ENCODE peak calls at places on chromosomes 6 and 20, in eight cellular contexts. L is uterus, D is sigmoid colon, N is astrocyte of the cerebellum, C is fibroblast of mammary gland, S is GM23338, E is AG04449, J is heart right ventricle. I is an unnamed sample.

GRCh38 chr6:157449610-157450009 is 68.6 kb downstream of the ZDHHC14 start:
- DNase-seq in C (no peak), N (no peak), E (no peak), L (no peak), S (no peak), D (no peak), J (no peak), I (no peak)

GRCh38 chr6:74114428-74114827 is 418.4 kb downstream of the CD109 start:
- DNase-seq in L (no peak), N (no peak), D (no peak), S (no peak), E (no peak), J (no peak), C (no peak), I (no peak)

GRCh38 chr6:37807656-37808055 is 11.9 kb upstream of the ZFAND3 start:
- DNase-seq in J (no peak), D (no peak), N (no peak), L (no peak), E (no peak), S (peak), C (no peak), I (no peak)

GRCh38 chr20:63889241-63890200 is 5.4 kb upstream of the DNAJC5 start:
- DNase-seq in L (no peak), D (no peak), S (no peak), J (no peak), C (peak), E (no peak), N (no peak), I (no peak)

GRCh38 chr6:79441222-79441621 is 96.0 kb downstream of the LCA5 start:
- DNase-seq in E (no peak), L (no peak), C (no peak), J (no peak), S (no peak), D (no peak), N (no peak), I (no peak)

GRCh38 chr6:163175301-163175700 is 239.2 kb upstream of the QKI start:
- DNase-seq in C (no peak), E (no peak), D (no peak), N (no peak), S (no peak), L (no peak), J (no peak), I (no peak)

GRCh38 chr6:105740946-105741605 is 338.2 kb upstream of the PREP start:
- DNase-seq in D (no peak), S (no peak), N (no peak), J (no peak), C (peak), L (peak), E (no peak), I (no peak)

GRCh38 chr20:61985096-61985495 is 80.6 kb downstream of the TAF4 start:
- DNase-seq in L (no peak), D (no peak), J (no peak), S (no peak), N (no peak), E (no peak), C (no peak), I (no peak)

GRCh38 chr20:9051508-9051907 is 17.4 kb upstream of the PLCB4 start:
- DNase-seq in L (no peak), N (peak), D (no peak), J (no peak), S (no peak), E (peak), C (peak), I (peak)

GRCh38 chr6:89843070-89843469 is 13.4 kb downstream of the CASP8AP2 start:
- DNase-seq in L (no peak), C (peak), E (no peak), D (no peak), S (no peak), N (no peak), J (no peak), I (no peak)

GRCh38 chr6:139029470-139030210 is 1.1 kb downstream of the ABRACL start:
- DNase-seq in N (no peak), C (peak), J (peak), S (peak), D (peak), E (no peak), L (peak), I (no peak)

GRCh38 chr6:13342414-13343019 is 14.2 kb upstream of the TBC1D7 start:
- DNase-seq in E (no peak), N (no peak), D (no peak), S (no peak), C (no peak), J (no peak), L (no peak), I (no peak)

GRCh38 chr6:130029163-130029562 is 10.8 kb downstream of the L3MBTL3 start:
- DNase-seq in N (no peak), L (no peak), D (no peak), S (no peak), J (no peak), E (no peak), C (no peak), I (no peak)

GRCh38 chr20:61712632-61713031 is 353.0 kb downstream of the TAF4 start:
- DNase-seq in D (no peak), C (no peak), E (no peak), S (no peak), N (no peak), L (no peak), J (no peak), I (no peak)

GRCh38 chr6:114543696-114544095 is 200.9 kb upstream of the HS3ST5 start:
- DNase-seq in N (no peak), L (no peak), C (no peak), S (peak), D (no peak), E (no peak), J (no peak), I (no peak)

GRCh38 chr20:9978395-9979004 is 56.3 kb upstream of the ANKEF1 start:
- DNase-seq in D (no peak), J (no peak), N (peak), S (peak), E (peak), C (peak), L (peak), I (peak)

GRCh38 chr20:18005170-18005989 is 36.6 kb downstream of the MGME1 start:
- DNase-seq in C (no peak), S (no peak), J (no peak), L (no peak), N (no peak), E (no peak), D (no peak), I (no peak)

GRCh38 chr20:23086056-23086551 is at the start of gene CD93:
- DNase-seq in S (peak), J (peak), C (no peak), D (no peak), E (no peak), N (no peak), L (peak), I (no peak)

GRCh38 chr20:7503501-7503900 is 436.8 kb downstream of the HAO1 start:
- DNase-seq in E (no peak), S (no peak), L (no peak), J (no peak), C (peak), D (no peak), N (no peak), I (no peak)

GRCh38 chr20:55701467-55701866 is 303.9 kb downstream of the CBLN4 start:
- DNase-seq in L (no peak), N (no peak), S (no peak), E (no peak), C (no peak), D (no peak), J (no peak), I (no peak)

GRCh38 chr6:63636516-63636968 is 940 bp downstream of the PHF3 start:
- DNase-seq in D (no peak), L (peak), J (peak), S (peak), C (peak), N (no peak), E (no peak), I (no peak)

GRCh38 chr20:1205802-1206201 is 2.5 kb downstream of the C20orf202 start:
- DNase-seq in D (no peak), E (no peak), L (no peak), C (no peak), J (no peak), S (no peak), N (no peak), I (no peak)

DNA sequence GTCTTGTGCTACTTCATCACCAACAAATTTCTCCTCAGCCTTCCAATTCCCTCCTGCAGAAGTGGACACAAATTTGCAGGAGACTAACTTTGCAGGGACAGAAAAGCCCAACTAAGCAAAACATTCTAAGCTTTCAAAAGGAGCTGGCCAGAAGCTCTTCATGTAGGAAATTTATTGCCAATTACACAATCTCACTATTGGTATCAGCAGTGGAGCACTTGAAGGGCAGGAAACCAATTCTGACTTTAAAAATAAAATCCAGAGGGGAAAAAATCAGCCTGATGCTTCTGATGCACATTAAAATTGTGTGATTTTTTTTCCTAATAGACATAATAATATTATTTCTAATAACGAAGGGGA is 193.3 kb downstream of the LY86 start:
- DNase-seq in N (no peak), E (no peak), J (no peak), L (no peak), S (no peak), C (peak), D (no peak), I (no peak)
- H3K4me3 ChIP-seq in N (no peak), E (no peak), J (no peak), L (no peak), S (no peak), C (no peak), D (no peak), I (no peak)

GRCh38 chr6:24564081-24564480 is 69.3 kb downstream of the ALDH5A1 start:
- DNase-seq in N (no peak), J (no peak), E (no peak), L (no peak), S (no peak), C (no peak), D (no peak), I (no peak)
- TF ChIP-seq CTCF in N (no peak), J (no peak), E (no peak), L (no peak), S (peak), C (no peak), D (no peak), I (no peak)

GRCh38 chr20:16158976-16159286 is 414.3 kb downstream of the KIF16B start:
- DNase-seq in D (no peak), E (no peak), J (no peak), S (no peak), N (no peak), C (no peak), L (no peak), I (no peak)

GRCh38 chr20:16158090-16158975 is 414.9 kb downstream of the KIF16B start:
- DNase-seq in N (no peak), D (no peak), E (no peak), C (no peak), S (no peak), J (no peak), L (no peak), I (no peak)
- H3K4me3 ChIP-seq in N (no peak), D (no peak), E (no peak), C (no peak), S (no peak), J (no peak), L (no peak), I (no peak)

GRCh38 chr6:7803219-7803618 is 77.3 kb downstream of the BMP6 start:
- DNase-seq in C (no peak), D (no peak), S (no peak), L (no peak), E (no peak), J (no peak), N (no peak), I (no peak)
- TF ChIP-seq CTCF in C (no peak), D (no peak), S (no peak), L (no peak), E (no peak), J (no peak), N (no peak), I (no peak)

DNA sequence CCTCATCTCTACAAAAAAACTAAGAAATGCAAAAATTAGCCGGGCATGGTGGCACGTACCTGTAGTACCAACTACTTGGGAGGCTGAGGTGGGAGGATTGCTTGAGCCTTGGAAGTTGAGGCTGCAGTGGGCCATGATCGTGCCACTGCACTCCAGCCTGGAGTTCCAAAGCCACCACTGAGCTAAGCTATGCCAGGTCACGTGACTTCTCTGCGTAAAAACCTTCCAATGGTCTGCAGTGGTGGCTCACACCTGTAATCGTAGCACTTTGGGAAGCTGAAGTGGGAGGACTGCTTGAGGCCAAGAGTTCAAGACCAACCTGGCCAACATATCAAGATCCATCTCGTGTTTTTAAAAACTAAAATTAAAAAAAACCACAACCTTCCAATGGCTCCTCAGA is 1.7 kb downstream of the SF3B5 start:
- DNase-seq in J (no peak), D (no peak), S (no peak), C (no peak), L (no peak), E (no peak), N (no peak), I (no peak)
- H3K4me3 ChIP-seq in J (peak), D (no peak), S (peak), C (no peak), L (no peak), E (no peak), N (no peak), I (peak)

DNA sequence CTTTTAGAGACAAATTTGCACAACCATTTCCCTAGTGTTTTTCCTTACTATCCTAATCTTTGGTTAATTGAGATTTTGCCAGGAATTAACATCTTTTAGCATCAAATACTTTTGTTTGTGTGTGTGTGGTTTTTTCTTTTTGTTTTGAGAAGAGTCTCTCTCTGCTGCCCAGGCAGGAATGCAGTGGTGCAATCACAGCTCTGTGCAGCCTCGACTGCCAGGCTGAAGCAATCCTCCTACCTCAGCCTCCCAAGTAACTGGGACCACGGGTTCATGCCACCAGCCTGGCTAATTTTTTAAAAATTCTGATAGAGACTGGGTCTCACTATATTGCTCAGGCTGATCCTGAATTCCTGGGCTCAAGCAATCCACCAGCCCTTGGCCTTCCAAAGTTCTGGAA is 28.5 kb downstream of the BAK1 start:
- DNase-seq in J (no peak), L (no peak), E (no peak), C (no peak), D (no peak), N (no peak), S (no peak), I (no peak)
- TF ChIP-seq CTCF in J (no peak), L (no peak), E (no peak), C (no peak), D (no peak), N (no peak), S (no peak), I (no peak)

GRCh38 chr6:30644769-30645168 is 2.2 kb upstream of the C6orf136 start:
- DNase-seq in J (no peak), L (no peak), D (no peak), S (no peak), C (no peak), N (no peak), E (no peak), I (no peak)

GRCh38 chr6:30647802-30648460 is 998 bp downstream of the C6orf136 start:
- DNase-seq in L (no peak), E (no peak), S (no peak), C (no peak), D (no peak), N (no peak), J (no peak), I (no peak)

GRCh38 chr6:30647039-30647801 is at the start of gene C6orf136:
- DNase-seq in N (peak), E (peak), J (peak), S (peak), L (peak), D (peak), C (peak), I (peak)

GRCh38 chr6:30645989-30646388 is 944 bp upstream of the C6orf136 start:
- DNase-seq in N (no peak), L (no peak), S (no peak), J (no peak), C (no peak), E (no peak), D (no peak), I (no peak)

DNA sequence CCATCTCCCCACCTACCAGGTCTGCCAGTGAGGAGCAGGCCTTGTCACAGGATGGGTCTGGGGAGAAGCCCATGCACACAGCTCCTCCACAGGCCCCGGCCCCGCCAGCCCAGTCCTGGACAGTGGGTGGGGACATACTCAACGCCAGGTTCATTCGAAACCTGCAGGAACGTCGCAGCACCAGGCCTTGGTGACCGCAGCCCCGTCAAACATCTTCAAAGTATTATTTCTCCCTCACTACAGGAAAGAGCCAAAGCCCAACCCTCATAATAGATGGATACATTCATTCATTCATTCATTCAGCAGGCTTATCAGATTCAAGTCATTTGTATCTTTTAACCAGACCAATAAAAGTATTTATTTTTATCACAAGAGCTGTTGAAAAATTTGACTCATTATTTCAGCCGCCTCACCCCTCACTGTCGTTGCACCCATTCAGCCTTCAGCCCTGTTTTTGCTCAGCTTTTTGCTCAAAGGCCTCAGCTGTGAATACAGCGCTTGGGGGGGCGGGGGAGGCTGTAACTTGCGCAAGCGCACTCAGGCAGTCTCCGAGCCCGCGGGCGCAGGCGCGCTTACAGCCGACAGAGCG is 389 bp upstream of the C6orf136 start:
- DNase-seq in L (peak), D (no peak), E (no peak), C (peak), N (no peak), S (peak), J (peak), I (no peak)
- H3K4me3 ChIP-seq in L (peak), D (peak), E (peak), C (peak), N (peak), S (peak), J (peak), I (peak)